ENCODE peak calls at places on chromosomes 12 and 14, in eight cellular contexts. D is LoVo; Q is stimulated activated CD4-positive, alpha-beta T cell treated with anti-CD3 and anti-CD28 coated beads, Interleukin-2, amount 100 ng/mL, for 24 hours; E is HuH-7.5; U is Caki2; V is GM20000; A is fibroblast of lung; O is stimulated activated CD8-positive, alpha-beta memory T cell treated with anti-CD3 and anti-CD28 coated beads, Interleukin-2, amount 100 ng/mL, for 1 hour. G is an unnamed sample.

GRCh38 chr12:104718581-104718980 is 239.5 kb downstream of the SLC41A2 start:
- DNase-seq in Q (no peak), O (no peak), D (no peak), A (peak; percentile 64), V (no peak), E (no peak), U (no peak), G (no peak)

GRCh38 chr14:100303925-100304324 is 2.3 kb downstream of the SLC25A29 start:
- DNase-seq in V (no peak), U (no peak), O (no peak), A (no peak), Q (no peak), E (no peak), D (no peak), G (no peak)

GRCh38 chr12:111686574-111687105 is 787 bp downstream of the ACAD10 start:
- DNase-seq in V (no peak), A (peak; percentile 29), Q (no peak), U (no peak), D (no peak), E (no peak), O (no peak), G (no peak)

GRCh38 chr14:65069874-65070709 is 32.2 kb downstream of the MAX start:
- DNase-seq in D (peak; percentile 76), U (no peak), E (peak; percentile 31), O (no peak), Q (no peak), V (no peak), A (no peak), G (no peak)

GRCh38 chr12:7113389-7113871 is 4.4 kb upstream of the C1RL start:
- DNase-seq in U (peak; percentile 26), A (no peak), D (peak; percentile 58), O (no peak), Q (peak; percentile 29), E (no peak), V (peak; percentile 64), G (peak; percentile 43)

GRCh38 chr12:108793756-108794441 is 62.6 kb upstream of the CORO1C start:
- DNase-seq in D (no peak), V (no peak), Q (no peak), E (no peak), O (no peak), U (no peak), A (no peak), G (no peak)

GRCh38 chr12:52634266-52635056 is 16.1 kb upstream of the KRT73 start:
- DNase-seq in E (no peak), D (peak; percentile 2), Q (no peak), V (no peak), A (no peak), U (no peak), O (no peak), G (no peak)

GRCh38 chr14:24851837-24852236 is 198.1 kb downstream of the STXBP6 start:
- DNase-seq in E (no peak), Q (no peak), U (peak; percentile 46), D (no peak), A (peak; percentile 37), O (no peak), V (no peak), G (no peak)

GRCh38 chr12:5580911-5581488 is 149.1 kb downstream of the NTF3 start:
- DNase-seq in A (no peak), U (no peak), O (no peak), D (no peak), Q (no peak), V (no peak), E (no peak), G (no peak)

GRCh38 chr14:95761436-95761835 is 47.5 kb upstream of the TCL1A start:
- DNase-seq in Q (no peak), A (no peak), O (no peak), D (no peak), U (no peak), E (no peak), V (no peak), G (no peak)

GRCh38 chr12:121805171-121805687 is 1.4 kb downstream of the SETD1B start:
- DNase-seq in V (no peak), A (no peak), U (no peak), E (no peak), Q (no peak), O (no peak), D (no peak), G (peak; percentile 51)

GRCh38 chr12:112161711-112162110 is 36.4 kb downstream of the TRAFD1 start:
- DNase-seq in E (no peak), D (no peak), V (no peak), U (no peak), Q (no peak), A (no peak), O (no peak), G (no peak)

GRCh38 chr14:29853272-29853671 is 74.4 kb downstream of the PRKD1 start:
- DNase-seq in O (no peak), A (peak; percentile 36), D (no peak), V (no peak), U (peak; percentile 45), Q (no peak), E (no peak), G (no peak)

GRCh38 chr14:94775875-94776217 is 5.9 kb upstream of the GSC start:
- DNase-seq in U (no peak), Q (no peak), A (peak; percentile 15), D (no peak), V (no peak), E (no peak), O (no peak), G (no peak)

GRCh38 chr12:111841236-111841749 is 735 bp upstream of the MAPKAPK5 start:
- DNase-seq in A (peak; percentile 3), E (peak; percentile 36), D (no peak), U (no peak), V (no peak), O (no peak), Q (peak; percentile 5), G (no peak)

GRCh38 chr14:92645841-92646478 is 102.5 kb downstream of the LGMN start:
- DNase-seq in A (peak; percentile 84), E (no peak), D (no peak), Q (no peak), V (no peak), U (no peak), O (no peak), G (no peak)

GRCh38 chr12:32446306-32447119 is 47.2 kb downstream of the FGD4 start:
- DNase-seq in A (no peak), Q (no peak), U (no peak), D (no peak), E (no peak), V (no peak), O (no peak), G (peak; percentile 74)

GRCh38 chr12:132761032-132761910 is at the start of gene ANKLE2:
- DNase-seq in A (peak; percentile 80), V (peak; percentile 90), U (no peak), Q (peak; percentile 75), O (peak; percentile 67), E (peak; percentile 58), D (peak; percentile 55), G (no peak)

GRCh38 chr12:122891661-122892525 is 4.0 kb downstream of the VPS37B start:
- DNase-seq in D (peak; percentile 79), O (no peak), Q (no peak), E (no peak), U (no peak), A (peak; percentile 85), V (no peak), G (no peak)

GRCh38 chr14:21933681-21934080 is 260.1 kb upstream of the OR4E1 start:
- DNase-seq in D (no peak), V (no peak), U (no peak), Q (no peak), E (no peak), A (no peak), O (no peak), G (peak; percentile 5)

G was measured in Caco-2.